ENCODE peak calls at places on chromosomes 7 and 10, in six cellular contexts. One of them, this sample, is unnamed.

GRCh38 chr7:140275069-140275961 is 98.5 kb upstream of the KDM7A start:
- DNase-seq in SK-N-SH: no peak
- DNase-seq in HepG2: no peak
- DNase-seq in GM12878: no peak
- DNase-seq in H1: no peak
- DNase-seq in HCT116: no peak
- DNase-seq in this sample: no peak

GRCh38 chr10:113767222-113767621 is 15.7 kb downstream of the PLEKHS1 start:
- DNase-seq in GM12878: no peak
- DNase-seq in HepG2: no peak
- DNase-seq in HCT116: no peak
- DNase-seq in H1: no peak
- DNase-seq in SK-N-SH: no peak
- DNase-seq in this sample: no peak

GRCh38 chr7:96075510-96076349 is 246.2 kb downstream of the SLC25A13 start:
- DNase-seq in HepG2: peak; percentile 55
- DNase-seq in HCT116: peak; percentile 8
- DNase-seq in SK-N-SH: peak; percentile 91
- DNase-seq in GM12878: no peak
- DNase-seq in H1: no peak
- DNase-seq in this sample: peak; percentile 58

GRCh38 chr7:17559388-17559787 is 260.9 kb downstream of the AHR start:
- DNase-seq in H1: no peak
- DNase-seq in SK-N-SH: no peak
- DNase-seq in GM12878: no peak
- DNase-seq in HCT116: no peak
- DNase-seq in HepG2: no peak
- DNase-seq in this sample: peak; percentile 35

GRCh38 chr10:44183667-44184632 is 200.9 kb downstream of the CXCL12 start:
- DNase-seq in SK-N-SH: no peak
- DNase-seq in GM12878: no peak
- DNase-seq in HCT116: no peak
- DNase-seq in HepG2: no peak
- DNase-seq in H1: no peak
- DNase-seq in this sample: no peak

GRCh38 chr7:76358053-76358477 is 726 bp downstream of the YWHAG start:
- DNase-seq in HCT116: no peak
- DNase-seq in SK-N-SH: peak; percentile 74
- DNase-seq in H1: no peak
- DNase-seq in GM12878: no peak
- DNase-seq in HepG2: no peak
- DNase-seq in this sample: peak; percentile 49

GRCh38 chr10:70494536-70494935 is 16.0 kb downstream of the PALD1 start:
- DNase-seq in HepG2: no peak
- DNase-seq in GM12878: no peak
- DNase-seq in SK-N-SH: no peak
- DNase-seq in HCT116: no peak
- DNase-seq in H1: no peak
- DNase-seq in this sample: no peak

GRCh38 chr7:102260856-102261255 is 25.8 kb upstream of the SH2B2 start:
- DNase-seq in H1: no peak
- DNase-seq in GM12878: no peak
- DNase-seq in SK-N-SH: peak; percentile 96
- DNase-seq in HepG2: no peak
- DNase-seq in HCT116: no peak
- DNase-seq in this sample: no peak

GRCh38 chr7:14085901-14086300 is 96.4 kb upstream of the ETV1 start:
- DNase-seq in HCT116: peak; percentile 2
- DNase-seq in SK-N-SH: no peak
- DNase-seq in HepG2: no peak
- DNase-seq in GM12878: no peak
- DNase-seq in H1: no peak
- DNase-seq in this sample: no peak

GRCh38 chr7:44547536-44548221 is 6.5 kb upstream of the NPC1L1 start:
- DNase-seq in GM12878: no peak
- DNase-seq in SK-N-SH: no peak
- DNase-seq in HepG2: peak; percentile 48
- DNase-seq in HCT116: no peak
- DNase-seq in H1: no peak
- DNase-seq in this sample: peak; percentile 65

GRCh38 chr10:84818956-84819355 is 490.6 kb downstream of the CCSER2 start:
- DNase-seq in HCT116: no peak
- DNase-seq in SK-N-SH: no peak
- DNase-seq in H1: no peak
- DNase-seq in GM12878: no peak
- DNase-seq in HepG2: no peak
- DNase-seq in this sample: no peak

GRCh38 chr10:83701799-83702198 is 437.5 kb upstream of the GHITM start:
- DNase-seq in HCT116: no peak
- DNase-seq in HepG2: no peak
- DNase-seq in SK-N-SH: no peak
- DNase-seq in GM12878: no peak
- DNase-seq in H1: no peak
- DNase-seq in this sample: no peak

GRCh38 chr10:83698899-83699298 is 440.4 kb upstream of the GHITM start:
- DNase-seq in H1: no peak
- DNase-seq in HepG2: no peak
- DNase-seq in HCT116: no peak
- DNase-seq in SK-N-SH: no peak
- DNase-seq in GM12878: no peak
- DNase-seq in this sample: no peak
- TF ChIP-seq JUND in H1: no peak
- TF ChIP-seq JUND in HepG2: no peak
- TF ChIP-seq JUND in HCT116: no peak
- TF ChIP-seq JUND in SK-N-SH: no peak
- TF ChIP-seq JUND in GM12878: no peak
- TF ChIP-seq JUND in this sample: no peak

DNA sequence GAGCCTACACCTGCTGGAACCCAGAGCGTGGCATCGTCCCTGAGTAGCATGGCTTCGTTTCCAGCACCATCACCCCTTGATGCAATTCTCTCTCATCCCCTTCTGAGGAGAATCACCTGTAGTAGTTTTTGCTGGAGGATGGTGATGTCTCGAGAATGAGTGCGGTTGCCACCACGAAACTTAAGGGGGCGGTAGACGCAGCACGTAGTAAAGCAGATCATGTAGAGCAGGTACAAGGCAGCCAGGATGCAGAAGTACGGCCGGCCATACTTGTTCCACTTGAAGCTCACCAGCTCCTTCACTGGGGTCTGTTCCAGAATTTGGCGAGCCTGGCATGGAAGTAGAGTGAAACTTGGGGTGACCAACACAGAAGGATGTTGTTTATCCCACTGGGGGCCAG is 8.1 kb downstream of the TRPV5 start:
- DNase-seq in HepG2: no peak
- DNase-seq in SK-N-SH: no peak
- DNase-seq in H1: peak; percentile 23
- DNase-seq in HCT116: no peak
- DNase-seq in GM12878: no peak
- DNase-seq in this sample: no peak
- TF ChIP-seq JUND in HepG2: no peak
- TF ChIP-seq JUND in SK-N-SH: no peak
- TF ChIP-seq JUND in H1: no peak
- TF ChIP-seq JUND in HCT116: no peak
- TF ChIP-seq JUND in GM12878: no peak
- TF ChIP-seq JUND in this sample: no peak

DNA sequence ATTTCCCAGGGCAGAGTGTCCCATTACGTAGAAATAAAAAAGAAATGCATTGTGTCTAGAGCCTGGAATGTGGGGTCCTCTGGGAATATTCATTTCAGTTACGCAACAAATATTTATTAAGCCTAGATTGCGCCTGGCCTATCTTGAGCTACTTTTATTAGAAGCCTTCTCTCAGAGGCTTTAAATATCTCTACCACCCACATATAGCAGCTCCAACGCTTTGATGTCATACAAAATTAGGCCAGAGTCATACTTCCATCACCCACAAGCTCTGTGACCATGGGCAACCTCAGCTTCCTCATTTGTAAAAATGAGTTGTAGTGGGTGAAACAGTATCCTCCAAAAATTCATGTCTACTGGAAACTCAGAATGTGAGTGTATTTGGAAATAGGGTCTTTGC is 24.9 kb upstream of the CARD11 start:
- DNase-seq in HCT116: no peak
- DNase-seq in GM12878: peak; percentile 35
- DNase-seq in SK-N-SH: no peak
- DNase-seq in HepG2: no peak
- DNase-seq in H1: no peak
- DNase-seq in this sample: no peak
- TF ChIP-seq JUND in HCT116: no peak
- TF ChIP-seq JUND in GM12878: no peak
- TF ChIP-seq JUND in SK-N-SH: no peak
- TF ChIP-seq JUND in HepG2: no peak
- TF ChIP-seq JUND in H1: no peak
- TF ChIP-seq JUND in this sample: no peak

DNA sequence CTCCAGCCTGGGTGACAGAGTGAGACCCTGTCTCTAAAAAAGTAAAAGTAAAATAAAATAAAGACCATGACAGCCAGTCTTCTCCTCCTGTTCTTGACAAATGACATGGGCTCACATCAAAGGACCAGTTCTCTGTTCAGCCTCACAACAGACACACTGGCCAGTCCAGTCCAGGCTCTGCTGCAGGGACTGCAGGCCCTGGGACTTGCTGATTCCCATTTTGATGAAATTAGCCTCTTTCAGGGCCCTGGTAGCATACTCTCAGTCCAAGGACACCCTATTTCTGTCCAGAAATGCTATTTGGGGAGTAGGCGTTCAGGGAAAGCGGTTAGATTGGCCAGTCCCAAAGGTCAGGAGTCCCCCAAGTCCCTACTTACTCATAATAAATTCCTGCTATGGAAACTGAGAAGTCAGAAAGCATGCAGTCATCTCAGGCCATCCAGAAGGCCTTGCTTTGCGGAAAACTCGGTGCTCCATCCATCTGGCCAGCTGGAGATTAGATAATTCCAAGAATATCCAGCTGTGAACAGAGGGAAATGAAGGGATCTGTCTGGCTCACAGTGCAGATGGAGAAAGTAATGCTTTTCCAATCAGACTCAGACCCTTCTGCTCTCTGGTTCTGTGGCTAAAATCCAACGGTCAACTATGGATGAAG is 74.4 kb downstream of the RAB11FIP2 start:
- DNase-seq in SK-N-SH: no peak
- DNase-seq in H1: no peak
- DNase-seq in GM12878: no peak
- DNase-seq in HCT116: no peak
- DNase-seq in HepG2: no peak
- DNase-seq in this sample: no peak
- TF ChIP-seq JUND in SK-N-SH: no peak
- TF ChIP-seq JUND in H1: no peak
- TF ChIP-seq JUND in GM12878: no peak
- TF ChIP-seq JUND in HCT116: no peak
- TF ChIP-seq JUND in HepG2: no peak
- TF ChIP-seq JUND in this sample: no peak

GRCh38 chr7:83178066-83178465 is 15.4 kb upstream of the PCLO start:
- DNase-seq in HCT116: no peak
- DNase-seq in H1: no peak
- DNase-seq in SK-N-SH: no peak
- DNase-seq in HepG2: no peak
- DNase-seq in GM12878: no peak
- DNase-seq in this sample: no peak
- TF ChIP-seq JUND in HCT116: no peak
- TF ChIP-seq JUND in H1: no peak
- TF ChIP-seq JUND in SK-N-SH: no peak
- TF ChIP-seq JUND in HepG2: no peak
- TF ChIP-seq JUND in GM12878: no peak
- TF ChIP-seq JUND in this sample: no peak

GRCh38 chr10:62384057-62384446 is 9.9 kb downstream of the ZNF365 start:
- DNase-seq in HepG2: no peak
- DNase-seq in H1: no peak
- DNase-seq in HCT116: peak; percentile 85
- DNase-seq in GM12878: peak; percentile 5
- DNase-seq in SK-N-SH: no peak
- DNase-seq in this sample: no peak

GRCh38 chr10:62379394-62379793 is 5.2 kb downstream of the ZNF365 start:
- DNase-seq in H1: no peak
- DNase-seq in HepG2: no peak
- DNase-seq in SK-N-SH: no peak
- DNase-seq in HCT116: no peak
- DNase-seq in GM12878: no peak
- DNase-seq in this sample: no peak

GRCh38 chr10:62382831-62383230 is 8.7 kb downstream of the ZNF365 start:
- DNase-seq in HCT116: no peak
- DNase-seq in H1: no peak
- DNase-seq in SK-N-SH: no peak
- DNase-seq in GM12878: no peak
- DNase-seq in HepG2: no peak
- DNase-seq in this sample: no peak

GRCh38 chr10:62380002-62380401 is 5.8 kb downstream of the ZNF365 start:
- DNase-seq in GM12878: no peak
- DNase-seq in HCT116: peak; percentile 60
- DNase-seq in H1: no peak
- DNase-seq in SK-N-SH: no peak
- DNase-seq in HepG2: peak; percentile 10
- DNase-seq in this sample: peak; percentile 50

GRCh38 chr10:62381385-62382102 is 7.4 kb downstream of the ZNF365 start:
- DNase-seq in SK-N-SH: no peak
- DNase-seq in GM12878: no peak
- DNase-seq in HepG2: no peak
- DNase-seq in HCT116: no peak
- DNase-seq in H1: no peak
- DNase-seq in this sample: peak; percentile 60
- TF ChIP-seq JUND in SK-N-SH: no peak
- TF ChIP-seq JUND in GM12878: no peak
- TF ChIP-seq JUND in HepG2: no peak
- TF ChIP-seq JUND in HCT116: no peak
- TF ChIP-seq JUND in H1: no peak
- TF ChIP-seq JUND in this sample: no peak

DNA sequence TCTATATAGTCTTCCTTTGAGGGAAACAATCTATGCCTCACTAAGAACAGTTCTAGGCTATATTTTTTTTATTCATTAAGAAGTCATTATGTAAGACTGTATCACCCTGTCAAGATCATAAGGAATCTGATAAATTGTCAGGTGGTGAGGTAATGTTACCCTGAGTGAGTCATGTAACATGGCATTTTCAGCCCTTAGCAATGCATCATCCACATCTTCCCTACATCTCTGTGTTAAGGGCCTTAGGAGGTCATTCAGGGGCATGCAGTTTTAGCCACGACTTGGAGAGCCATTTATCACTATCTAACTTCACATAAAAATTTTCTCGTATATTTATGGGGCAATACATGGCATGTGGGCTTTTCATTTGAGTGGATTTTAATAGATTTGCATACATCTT is 924.5 kb upstream of the MBL2 start:
- DNase-seq in HepG2: no peak
- DNase-seq in H1: no peak
- DNase-seq in HCT116: no peak
- DNase-seq in SK-N-SH: no peak
- DNase-seq in GM12878: no peak
- DNase-seq in this sample: no peak
- TF ChIP-seq JUND in HepG2: no peak
- TF ChIP-seq JUND in H1: no peak
- TF ChIP-seq JUND in HCT116: no peak
- TF ChIP-seq JUND in SK-N-SH: no peak
- TF ChIP-seq JUND in GM12878: no peak
- TF ChIP-seq JUND in this sample: no peak

GRCh38 chr7:47936323-47936722 is 11.9 kb downstream of the PKD1L1 start:
- DNase-seq in HCT116: no peak
- DNase-seq in GM12878: no peak
- DNase-seq in HepG2: no peak
- DNase-seq in H1: no peak
- DNase-seq in SK-N-SH: no peak
- DNase-seq in this sample: no peak
- TF ChIP-seq JUND in HCT116: no peak
- TF ChIP-seq JUND in GM12878: no peak
- TF ChIP-seq JUND in HepG2: no peak
- TF ChIP-seq JUND in H1: no peak
- TF ChIP-seq JUND in SK-N-SH: no peak
- TF ChIP-seq JUND in this sample: no peak

GRCh38 chr10:1132584-1132983 is 76.4 kb downstream of the WDR37 start:
- DNase-seq in H1: no peak
- DNase-seq in HCT116: no peak
- DNase-seq in HepG2: no peak
- DNase-seq in GM12878: no peak
- DNase-seq in SK-N-SH: no peak
- DNase-seq in this sample: no peak
- TF ChIP-seq JUND in H1: no peak
- TF ChIP-seq JUND in HCT116: no peak
- TF ChIP-seq JUND in HepG2: no peak
- TF ChIP-seq JUND in GM12878: no peak
- TF ChIP-seq JUND in SK-N-SH: no peak
- TF ChIP-seq JUND in this sample: no peak

This sample was measured in T47D.